ENCODE peak calls at places on chromosomes 12 and 14, in five cellular contexts. One of them, this sample, is unnamed. For H3K4me1 and H3K27me3, the result is how much of the 10 kb centered on the place peaks cover.

GRCh38 chr14:103315368-103315911 is 18.6 kb upstream of the EIF5 start:
- DNase-seq in lower lobe of right lung: peak
- DNase-seq in psoas muscle: peak
- DNase-seq in body of pancreas: no peak
- DNase-seq in uterus: no peak
- DNase-seq in this sample: peak

GRCh38 chr12:40971911-40972310 is 216.2 kb upstream of the PDZRN4 start:
- DNase-seq in lower lobe of right lung: no peak
- DNase-seq in psoas muscle: no peak
- DNase-seq in body of pancreas: no peak
- DNase-seq in uterus: no peak
- DNase-seq in this sample: no peak

GRCh38 chr12:63862187-63863107 is 17.9 kb downstream of the SRGAP1 start:
- DNase-seq in lower lobe of right lung: no peak
- DNase-seq in psoas muscle: no peak
- DNase-seq in body of pancreas: peak
- DNase-seq in uterus: no peak
- DNase-seq in this sample: no peak

GRCh38 chr12:124448955-124449622 is 118.3 kb downstream of the NCOR2 start:
- DNase-seq in lower lobe of right lung: no peak
- DNase-seq in psoas muscle: no peak
- DNase-seq in body of pancreas: no peak
- DNase-seq in uterus: no peak
- DNase-seq in this sample: no peak

GRCh38 chr12:92363295-92364146 is 217.9 kb upstream of the BTG1 start:
- DNase-seq in lower lobe of right lung: peak
- DNase-seq in psoas muscle: no peak
- DNase-seq in body of pancreas: peak
- DNase-seq in uterus: peak
- DNase-seq in this sample: peak

GRCh38 chr12:100208834-100209233 is 8.2 kb downstream of the ACTR6 start:
- DNase-seq in lower lobe of right lung: no peak
- DNase-seq in psoas muscle: no peak
- DNase-seq in body of pancreas: no peak
- DNase-seq in uterus: no peak
- DNase-seq in this sample: no peak

GRCh38 chr12:63038361-63039100 is 103.6 kb upstream of the PPM1H start:
- DNase-seq in lower lobe of right lung: no peak
- DNase-seq in psoas muscle: no peak
- DNase-seq in body of pancreas: no peak
- DNase-seq in uterus: no peak
- DNase-seq in this sample: no peak

GRCh38 chr12:122788387-122788786 is 14.0 kb downstream of the CCDC62 start:
- DNase-seq in lower lobe of right lung: no peak
- DNase-seq in psoas muscle: no peak
- DNase-seq in body of pancreas: no peak
- DNase-seq in uterus: no peak
- DNase-seq in this sample: no peak

GRCh38 chr12:90211017-90211416 is 502.4 kb upstream of the ATP2B1 start:
- DNase-seq in lower lobe of right lung: no peak
- DNase-seq in psoas muscle: no peak
- DNase-seq in body of pancreas: no peak
- DNase-seq in uterus: no peak
- DNase-seq in this sample: no peak

GRCh38 chr14:44962573-44963528 is 861 bp downstream of the TOGARAM1 start:
- DNase-seq in lower lobe of right lung: peak
- DNase-seq in psoas muscle: peak
- DNase-seq in body of pancreas: peak
- DNase-seq in uterus: peak
- DNase-seq in this sample: peak

GRCh38 chr12:49705479-49706267 is 1.5 kb downstream of the FMNL3 start:
- DNase-seq in lower lobe of right lung: peak
- DNase-seq in psoas muscle: peak
- DNase-seq in body of pancreas: peak
- DNase-seq in uterus: peak
- DNase-seq in this sample: peak

GRCh38 chr14:54681819-54682261 is 114.9 kb downstream of the SAMD4A start:
- DNase-seq in lower lobe of right lung: no peak
- DNase-seq in psoas muscle: no peak
- DNase-seq in body of pancreas: no peak
- DNase-seq in uterus: no peak
- DNase-seq in this sample: no peak

GRCh38 chr14:99348816-99349609 is 77.0 kb upstream of the BCL11B start:
- DNase-seq in lower lobe of right lung: no peak
- DNase-seq in psoas muscle: no peak
- DNase-seq in body of pancreas: peak
- DNase-seq in uterus: no peak
- DNase-seq in this sample: no peak

GRCh38 chr14:38217538-38217937 is 9.8 kb downstream of the SSTR1 start:
- DNase-seq in lower lobe of right lung: no peak
- DNase-seq in psoas muscle: no peak
- DNase-seq in body of pancreas: no peak
- DNase-seq in uterus: no peak
- DNase-seq in this sample: no peak

GRCh38 chr12:48601013-48601756 is 31.3 kb upstream of the LALBA start:
- DNase-seq in lower lobe of right lung: no peak
- DNase-seq in psoas muscle: no peak
- DNase-seq in body of pancreas: no peak
- DNase-seq in uterus: no peak
- DNase-seq in this sample: no peak

GRCh38 chr12:120703311-120703942 is 6.8 kb upstream of the UNC119B start:
- DNase-seq in lower lobe of right lung: peak
- DNase-seq in psoas muscle: no peak
- DNase-seq in body of pancreas: no peak
- DNase-seq in uterus: no peak
- DNase-seq in this sample: peak

GRCh38 chr12:98635657-98636323 is 8.8 kb downstream of the IKBIP start:
- DNase-seq in lower lobe of right lung: no peak
- DNase-seq in psoas muscle: no peak
- DNase-seq in body of pancreas: no peak
- DNase-seq in uterus: no peak
- DNase-seq in this sample: no peak

GRCh38 chr14:88551094-88551870 is 3.5 kb downstream of the PTPN21 start:
- DNase-seq in lower lobe of right lung: peak
- DNase-seq in psoas muscle: peak
- DNase-seq in body of pancreas: peak
- DNase-seq in uterus: peak
- DNase-seq in this sample: peak

GRCh38 chr12:109671482-109671881 is 42.1 kb upstream of the FAM222A start:
- DNase-seq in lower lobe of right lung: no peak
- DNase-seq in psoas muscle: no peak
- DNase-seq in body of pancreas: no peak
- DNase-seq in uterus: no peak
- DNase-seq in this sample: no peak

GRCh38 chr12:110249716-110250225 is 31.3 kb upstream of the ATP2A2 start:
- DNase-seq in lower lobe of right lung: no peak
- DNase-seq in psoas muscle: peak
- DNase-seq in body of pancreas: peak
- DNase-seq in uterus: no peak
- DNase-seq in this sample: no peak

GRCh38 chr12:56931474-56931978 is 2.7 kb downstream of the SDR9C7 start:
- DNase-seq in lower lobe of right lung: no peak
- DNase-seq in psoas muscle: no peak
- DNase-seq in body of pancreas: peak
- DNase-seq in uterus: no peak
- DNase-seq in this sample: no peak

GRCh38 chr12:121799842-121800693 is 3.7 kb upstream of the SETD1B start:
- DNase-seq in lower lobe of right lung: peak
- DNase-seq in psoas muscle: peak
- DNase-seq in body of pancreas: peak
- DNase-seq in uterus: peak
- DNase-seq in this sample: peak

GRCh38 chr12:100566887-100567637 is 6.4 kb upstream of the GAS2L3 start:
- DNase-seq in lower lobe of right lung: no peak
- DNase-seq in psoas muscle: no peak
- DNase-seq in body of pancreas: no peak
- DNase-seq in uterus: no peak
- DNase-seq in this sample: no peak

DNA sequence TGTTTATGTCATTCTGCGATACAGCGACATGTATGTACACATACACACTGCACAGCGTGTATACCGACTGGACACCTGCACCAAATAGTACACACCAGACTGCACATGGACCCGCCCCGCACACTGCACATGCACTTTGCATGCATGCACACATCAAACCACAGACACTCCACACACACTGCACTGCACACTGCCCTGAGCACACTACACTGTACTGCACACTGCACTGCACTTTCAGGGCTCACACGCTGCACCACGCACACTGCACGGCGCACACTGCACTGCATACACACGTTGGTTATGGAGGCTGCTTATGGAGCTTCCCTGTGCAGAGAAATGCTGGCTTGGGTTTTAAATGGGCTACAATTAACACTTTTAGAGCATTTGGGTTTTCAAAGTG is 1.6 kb downstream of the PAPLN start:
- DNase-seq in lower lobe of right lung: no peak
- DNase-seq in psoas muscle: no peak
- DNase-seq in body of pancreas: no peak
- DNase-seq in uterus: no peak
- DNase-seq in this sample: no peak
- H3K4me1 ChIP-seq in lower lobe of right lung: under half
- H3K4me1 ChIP-seq in psoas muscle: under half
- H3K4me1 ChIP-seq in body of pancreas: under half
- H3K4me1 ChIP-seq in uterus: under half
- H3K4me1 ChIP-seq in this sample: under half

DNA sequence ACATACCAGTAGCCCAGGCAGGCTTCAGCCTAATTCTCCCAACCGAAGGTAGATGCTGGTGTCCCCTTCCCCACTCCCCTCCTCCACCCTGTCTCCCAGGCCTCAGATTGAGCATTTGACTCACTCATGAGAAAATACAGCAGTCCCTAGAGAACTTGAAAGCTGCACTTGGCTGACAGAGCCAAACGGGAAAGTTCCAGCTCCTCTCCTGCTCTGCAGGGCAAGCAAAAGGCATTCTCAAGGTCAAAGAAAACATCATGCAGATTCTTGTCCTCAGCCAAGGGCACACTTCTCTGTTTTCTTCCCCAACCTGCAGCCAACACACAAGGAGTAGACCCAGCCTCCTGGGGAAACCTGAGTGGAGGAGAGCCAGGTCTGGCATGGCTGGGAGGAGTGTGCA is 100.2 kb downstream of the IRF2BPL start:
- DNase-seq in lower lobe of right lung: no peak
- DNase-seq in psoas muscle: no peak
- DNase-seq in body of pancreas: no peak
- DNase-seq in uterus: no peak
- DNase-seq in this sample: peak
- H3K27me3 ChIP-seq in lower lobe of right lung: under half
- H3K27me3 ChIP-seq in psoas muscle: under half
- H3K27me3 ChIP-seq in body of pancreas: under half
- H3K27me3 ChIP-seq in uterus: under half
- H3K27me3 ChIP-seq in this sample: under half

DNA sequence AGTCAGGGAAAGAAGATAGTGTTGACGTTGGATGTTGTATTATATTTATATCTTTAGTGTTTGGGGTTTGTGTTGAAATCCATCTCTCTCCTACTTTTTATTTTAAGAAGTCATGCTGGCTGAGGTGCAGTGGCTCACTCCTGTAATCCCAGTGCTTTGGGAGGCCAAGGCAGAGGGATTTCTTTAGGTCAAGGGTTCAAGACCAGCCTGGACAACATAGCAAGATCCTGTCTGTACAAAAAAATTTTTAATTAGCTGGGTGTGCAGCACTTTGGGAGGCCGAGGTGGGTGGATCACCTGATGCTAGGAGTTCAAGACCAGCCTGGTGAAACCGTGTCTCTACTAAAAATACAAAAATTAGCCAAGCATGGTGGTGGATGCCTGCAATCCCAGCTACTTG is 23.9 kb downstream of the A2ML1 start:
- DNase-seq in lower lobe of right lung: no peak
- DNase-seq in psoas muscle: no peak
- DNase-seq in body of pancreas: no peak
- DNase-seq in uterus: no peak
- DNase-seq in this sample: no peak
- H3K4me1 ChIP-seq in lower lobe of right lung: under half
- H3K4me1 ChIP-seq in psoas muscle: under half
- H3K4me1 ChIP-seq in body of pancreas: under half
- H3K4me1 ChIP-seq in uterus: under half
- H3K4me1 ChIP-seq in this sample: under half

GRCh38 chr12:107847430-107847829 is 72.9 kb downstream of the ASCL4 start:
- DNase-seq in lower lobe of right lung: no peak
- DNase-seq in psoas muscle: no peak
- DNase-seq in body of pancreas: no peak
- DNase-seq in uterus: no peak
- DNase-seq in this sample: no peak
- H3K27me3 ChIP-seq in lower lobe of right lung: under half
- H3K27me3 ChIP-seq in psoas muscle: under half
- H3K27me3 ChIP-seq in body of pancreas: under half
- H3K27me3 ChIP-seq in uterus: under half
- H3K27me3 ChIP-seq in this sample: under half

GRCh38 chr12:75539889-75540288 is 28.5 kb upstream of the KRR1 start:
- DNase-seq in lower lobe of right lung: no peak
- DNase-seq in psoas muscle: no peak
- DNase-seq in body of pancreas: no peak
- DNase-seq in uterus: no peak
- DNase-seq in this sample: no peak
- H3K4me1 ChIP-seq in lower lobe of right lung: under half
- H3K4me1 ChIP-seq in psoas muscle: under half
- H3K4me1 ChIP-seq in body of pancreas: under half
- H3K4me1 ChIP-seq in uterus: under half
- H3K4me1 ChIP-seq in this sample: under half

GRCh38 chr12:132435486-132436187 is 54.3 kb upstream of the FBRSL1 start:
- DNase-seq in lower lobe of right lung: no peak
- DNase-seq in psoas muscle: no peak
- DNase-seq in body of pancreas: no peak
- DNase-seq in uterus: no peak
- DNase-seq in this sample: no peak
- H3K27me3 ChIP-seq in lower lobe of right lung: under half
- H3K27me3 ChIP-seq in psoas muscle: under half
- H3K27me3 ChIP-seq in body of pancreas: under half
- H3K27me3 ChIP-seq in uterus: under half
- H3K27me3 ChIP-seq in this sample: under half

GRCh38 chr14:36661506-36662257 is at the start of gene PAX9:
- DNase-seq in lower lobe of right lung: peak
- DNase-seq in psoas muscle: peak
- DNase-seq in body of pancreas: peak
- DNase-seq in uterus: no peak
- DNase-seq in this sample: no peak

GRCh38 chr14:36663404-36664321 is 2.0 kb downstream of the PAX9 start:
- DNase-seq in lower lobe of right lung: no peak
- DNase-seq in psoas muscle: peak
- DNase-seq in body of pancreas: no peak
- DNase-seq in uterus: no peak
- DNase-seq in this sample: no peak

GRCh38 chr14:36662543-36663403 is 1.1 kb downstream of the PAX9 start:
- DNase-seq in lower lobe of right lung: no peak
- DNase-seq in psoas muscle: peak
- DNase-seq in body of pancreas: peak
- DNase-seq in uterus: no peak
- DNase-seq in this sample: no peak

GRCh38 chr14:36660736-36661505 is 739 bp upstream of the PAX9 start:
- DNase-seq in lower lobe of right lung: no peak
- DNase-seq in psoas muscle: peak
- DNase-seq in body of pancreas: peak
- DNase-seq in uterus: no peak
- DNase-seq in this sample: no peak

GRCh38 chr14:36662258-36662542 is 540 bp downstream of the PAX9 start:
- DNase-seq in lower lobe of right lung: no peak
- DNase-seq in psoas muscle: no peak
- DNase-seq in body of pancreas: no peak
- DNase-seq in uterus: no peak
- DNase-seq in this sample: no peak
- H3K4me1 ChIP-seq in lower lobe of right lung: half or more
- H3K4me1 ChIP-seq in psoas muscle: under half
- H3K4me1 ChIP-seq in body of pancreas: half or more
- H3K4me1 ChIP-seq in uterus: under half
- H3K4me1 ChIP-seq in this sample: under half

GRCh38 chr12:94769040-94769420 is 118.7 kb upstream of the TMCC3 start:
- DNase-seq in lower lobe of right lung: no peak
- DNase-seq in psoas muscle: no peak
- DNase-seq in body of pancreas: no peak
- DNase-seq in uterus: no peak
- DNase-seq in this sample: no peak
- H3K27me3 ChIP-seq in lower lobe of right lung: under half
- H3K27me3 ChIP-seq in psoas muscle: under half
- H3K27me3 ChIP-seq in body of pancreas: under half
- H3K27me3 ChIP-seq in uterus: under half
- H3K27me3 ChIP-seq in this sample: under half